ENCODE peak calls at places on chromosome 9, in six cellular contexts. T is AG10803, R is cardiac fibroblast, U is HS-5, Z is AG08395, L is RCC 7860. N is an unnamed sample.

GRCh38 chr9:131012396-131012917 is 3.5 kb downstream of the LAMC3 start:
- DNase-seq in L (no peak), T (peak; percentile 13), Z (no peak), U (no peak), R (no peak), N (no peak)

GRCh38 chr9:92734931-92735906 is 29.4 kb downstream of the BICD2 start:
- DNase-seq in R (no peak), U (no peak), L (no peak), Z (no peak), T (no peak), N (no peak)

GRCh38 chr9:120708526-120709224 is 5.6 kb downstream of the MEGF9 start:
- DNase-seq in R (peak; percentile 50), L (no peak), Z (peak; percentile 71), U (no peak), T (peak; percentile 85), N (no peak)

GRCh38 chr9:110126986-110127864 is 80.7 kb downstream of the C9orf152 start:
- DNase-seq in L (peak; percentile 67), U (no peak), T (peak; percentile 34), R (peak; percentile 86), Z (no peak), N (no peak)

GRCh38 chr9:104817437-104817836 is 53.5 kb downstream of the NIPSNAP3B start:
- DNase-seq in L (no peak), U (no peak), R (no peak), T (no peak), Z (no peak), N (no peak)

GRCh38 chr9:124733964-124734740 is 37.0 kb downstream of the NR6A1 start:
- DNase-seq in U (no peak), Z (no peak), L (no peak), T (no peak), R (no peak), N (no peak)

GRCh38 chr9:124280176-124280691 is 22.5 kb downstream of the NEK6 start:
- DNase-seq in Z (peak; percentile 68), T (peak; percentile 85), R (peak; percentile 82), L (peak; percentile 49), U (no peak), N (no peak)

GRCh38 chr9:121736147-121736721 is 84.8 kb downstream of the DAB2IP start:
- DNase-seq in R (no peak), T (peak; percentile 59), Z (peak; percentile 75), U (no peak), L (no peak), N (no peak)

GRCh38 chr9:24257726-24258125 is 288.0 kb downstream of the IZUMO3 start:
- DNase-seq in L (peak; percentile 21), U (peak; percentile 34), T (no peak), Z (no peak), R (no peak), N (no peak)

GRCh38 chr9:124137009-124137943 is 120.5 kb upstream of the NEK6 start:
- DNase-seq in L (no peak), T (no peak), Z (no peak), R (peak; percentile 56), U (no peak), N (no peak)

GRCh38 chr9:94623253-94623652 is 16.1 kb downstream of the FBP1 start:
- DNase-seq in T (peak; percentile 16), U (no peak), R (peak; percentile 31), Z (no peak), L (peak; percentile 29), N (peak; percentile 35)

GRCh38 chr9:10366171-10366779 is 246.5 kb downstream of the PTPRD start:
- DNase-seq in L (peak; percentile 13), R (peak; percentile 49), Z (no peak), T (peak; percentile 1), U (peak; percentile 3), N (no peak)

GRCh38 chr9:20015427-20015931 is 226.6 kb upstream of the SLC24A2 start:
- DNase-seq in L (no peak), T (no peak), Z (no peak), U (no peak), R (no peak), N (no peak)

GRCh38 chr9:91089405-91090131 is 272.1 kb downstream of the AUH start:
- DNase-seq in R (peak; percentile 62), Z (peak; percentile 58), U (no peak), T (peak; percentile 71), L (peak; percentile 35), N (no peak)

GRCh38 chr9:5305741-5306140 is 1.2 kb upstream of the RLN2 start:
- DNase-seq in R (no peak), Z (no peak), L (no peak), U (no peak), T (no peak), N (no peak)

GRCh38 chr9:21828853-21829405 is 26.5 kb downstream of the MTAP start:
- DNase-seq in T (no peak), U (no peak), L (peak; percentile 5), R (no peak), Z (no peak), N (no peak)

N was measured in activated CD4-positive, CD25-positive, alpha-beta regulatory T cell treated with anti-CD3 and anti-CD28 coated beads, Interleukin-2, amount 50 U/mL, for 72 hours.